ENCODE peak calls at places on chromosome X, in four cellular contexts. One of them, this sample, is unnamed.

GRCh38 chrX:48487362-48487785 is 11.4 kb downstream of the FTSJ1 start:
- DNase-seq in lower leg skin: no peak
- DNase-seq in AG09309: peak
- DNase-seq in fibroblast of pulmonary artery: peak
- DNase-seq in this sample: no peak

GRCh38 chrX:46759645-46759974 is 692 bp upstream of the SLC9A7 start:
- DNase-seq in lower leg skin: no peak
- DNase-seq in AG09309: no peak
- DNase-seq in fibroblast of pulmonary artery: no peak
- DNase-seq in this sample: no peak

GRCh38 chrX:17560385-17560784 is 176.9 kb upstream of the SCML1 start:
- DNase-seq in lower leg skin: no peak
- DNase-seq in AG09309: no peak
- DNase-seq in fibroblast of pulmonary artery: no peak
- DNase-seq in this sample: no peak

GRCh38 chrX:38868941-38869378 is 67.7 kb downstream of the MID1IP1 start:
- DNase-seq in lower leg skin: no peak
- DNase-seq in AG09309: no peak
- DNase-seq in fibroblast of pulmonary artery: peak
- DNase-seq in this sample: no peak

GRCh38 chrX:17405225-17405969 is 30.4 kb downstream of the NHS start:
- DNase-seq in lower leg skin: no peak
- DNase-seq in AG09309: no peak
- DNase-seq in fibroblast of pulmonary artery: no peak
- DNase-seq in this sample: no peak

GRCh38 chrX:124993735-124994134 is 325.9 kb upstream of the TEX13C start:
- DNase-seq in lower leg skin: no peak
- DNase-seq in AG09309: no peak
- DNase-seq in fibroblast of pulmonary artery: no peak
- DNase-seq in this sample: no peak

GRCh38 chrX:72621619-72622485 is 49.2 kb upstream of the HDAC8 start:
- DNase-seq in lower leg skin: no peak
- DNase-seq in AG09309: no peak
- DNase-seq in fibroblast of pulmonary artery: peak
- DNase-seq in this sample: peak

GRCh38 chrX:74521961-74522833 is 92.2 kb downstream of the RLIM start:
- DNase-seq in lower leg skin: peak
- DNase-seq in AG09309: no peak
- DNase-seq in fibroblast of pulmonary artery: peak
- DNase-seq in this sample: no peak

GRCh38 chrX:155235891-155236290 is 19.6 kb downstream of the VBP1 start:
- DNase-seq in lower leg skin: no peak
- DNase-seq in AG09309: no peak
- DNase-seq in fibroblast of pulmonary artery: no peak
- DNase-seq in this sample: no peak

GRCh38 chrX:52280812-52281211 is 88.0 kb upstream of the XAGE2 start:
- DNase-seq in lower leg skin: no peak
- DNase-seq in AG09309: no peak
- DNase-seq in fibroblast of pulmonary artery: no peak
- DNase-seq in this sample: no peak

GRCh38 chrX:21883258-21883657 is 27.5 kb downstream of the YY2 start:
- DNase-seq in lower leg skin: no peak
- DNase-seq in AG09309: no peak
- DNase-seq in fibroblast of pulmonary artery: no peak
- DNase-seq in this sample: no peak

GRCh38 chrX:133783273-133783672 is 202.1 kb downstream of the GPC3 start:
- DNase-seq in lower leg skin: no peak
- DNase-seq in AG09309: no peak
- DNase-seq in fibroblast of pulmonary artery: no peak
- DNase-seq in this sample: peak

GRCh38 chrX:6748595-6748994 is 213.7 kb upstream of the VCX3A start:
- DNase-seq in lower leg skin: no peak
- DNase-seq in AG09309: no peak
- DNase-seq in fibroblast of pulmonary artery: no peak
- DNase-seq in this sample: no peak

GRCh38 chrX:13372203-13372980 is 52.5 kb upstream of the ATXN3L start:
- DNase-seq in lower leg skin: no peak
- DNase-seq in AG09309: no peak
- DNase-seq in fibroblast of pulmonary artery: no peak
- DNase-seq in this sample: no peak

GRCh38 chrX:150429577-150429976 is 66.5 kb downstream of the MAMLD1 start:
- DNase-seq in lower leg skin: no peak
- DNase-seq in AG09309: peak
- DNase-seq in fibroblast of pulmonary artery: peak
- DNase-seq in this sample: no peak

GRCh38 chrX:134502686-134503085 is 42.7 kb downstream of the HPRT1 start:
- DNase-seq in lower leg skin: no peak
- DNase-seq in AG09309: no peak
- DNase-seq in fibroblast of pulmonary artery: no peak
- DNase-seq in this sample: no peak

GRCh38 chrX:8189096-8189830 is 18.2 kb upstream of the VCX2 start:
- DNase-seq in lower leg skin: no peak
- DNase-seq in AG09309: no peak
- DNase-seq in fibroblast of pulmonary artery: no peak
- DNase-seq in this sample: no peak

GRCh38 chrX:118181030-118181429 is 64.4 kb upstream of the KLHL13 start:
- DNase-seq in lower leg skin: no peak
- DNase-seq in AG09309: no peak
- DNase-seq in fibroblast of pulmonary artery: peak
- DNase-seq in this sample: no peak

GRCh38 chrX:153504445-153505016 is 9.8 kb downstream of the BGN start:
- DNase-seq in lower leg skin: no peak
- DNase-seq in AG09309: no peak
- DNase-seq in fibroblast of pulmonary artery: no peak
- DNase-seq in this sample: no peak

GRCh38 chrX:110432831-110433230 is 74.2 kb downstream of the RTL9 start:
- DNase-seq in lower leg skin: no peak
- DNase-seq in AG09309: no peak
- DNase-seq in fibroblast of pulmonary artery: no peak
- DNase-seq in this sample: no peak

GRCh38 chrX:86946569-86946968 is 571.0 kb upstream of the KLHL4 start:
- DNase-seq in lower leg skin: no peak
- DNase-seq in AG09309: no peak
- DNase-seq in fibroblast of pulmonary artery: peak
- DNase-seq in this sample: peak

GRCh38 chrX:110665636-110666035 is 130.0 kb downstream of the CHRDL1 start:
- DNase-seq in lower leg skin: no peak
- DNase-seq in AG09309: peak
- DNase-seq in fibroblast of pulmonary artery: peak
- DNase-seq in this sample: peak

GRCh38 chrX:135477576-135477975 is 42.9 kb upstream of the INTS6L start:
- DNase-seq in lower leg skin: no peak
- DNase-seq in AG09309: peak
- DNase-seq in fibroblast of pulmonary artery: peak
- DNase-seq in this sample: peak

GRCh38 chrX:31124536-31124935 is 52.7 kb upstream of the FTHL17 start:
- DNase-seq in lower leg skin: no peak
- DNase-seq in AG09309: no peak
- DNase-seq in fibroblast of pulmonary artery: no peak
- DNase-seq in this sample: no peak

DNA sequence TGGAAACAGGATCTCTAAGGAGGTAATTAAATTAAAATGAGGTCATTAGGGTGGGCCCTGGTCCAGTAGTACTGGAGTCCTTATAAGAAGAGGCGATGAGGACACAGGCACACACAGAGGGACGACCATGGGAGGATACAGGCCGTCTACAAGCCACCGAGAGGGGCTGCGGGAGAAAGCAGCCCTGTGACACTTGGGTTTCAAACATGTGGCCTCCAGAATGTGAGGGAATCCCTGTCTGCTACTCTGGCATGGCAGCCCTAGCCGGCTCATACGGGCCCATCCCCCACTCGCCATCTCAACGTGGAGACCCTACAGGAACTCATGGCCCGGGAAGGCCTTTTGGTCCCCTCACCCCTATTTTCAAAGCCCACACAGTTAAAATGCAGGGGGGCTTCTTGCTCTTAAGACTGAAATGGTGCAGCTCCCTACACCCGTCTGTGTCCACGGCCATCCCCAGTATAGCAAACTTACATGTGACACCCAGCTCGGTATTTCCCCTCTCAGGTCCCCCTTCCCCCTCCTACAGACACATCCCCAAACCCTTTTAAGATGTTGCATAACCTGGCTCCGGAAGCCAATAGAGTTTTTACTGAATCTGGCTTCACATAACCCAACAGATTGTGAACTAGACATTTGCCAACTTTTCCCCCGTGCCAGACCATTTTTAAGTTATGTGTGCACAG is 124.1 kb upstream of the TBL1X start:
- DNase-seq in lower leg skin: peak
- DNase-seq in AG09309: no peak
- DNase-seq in fibroblast of pulmonary artery: peak
- DNase-seq in this sample: peak
- H3K4me3 ChIP-seq in lower leg skin: no peak
- H3K4me3 ChIP-seq in AG09309: no peak
- H3K4me3 ChIP-seq in fibroblast of pulmonary artery: peak
- H3K4me3 ChIP-seq in this sample: no peak

DNA sequence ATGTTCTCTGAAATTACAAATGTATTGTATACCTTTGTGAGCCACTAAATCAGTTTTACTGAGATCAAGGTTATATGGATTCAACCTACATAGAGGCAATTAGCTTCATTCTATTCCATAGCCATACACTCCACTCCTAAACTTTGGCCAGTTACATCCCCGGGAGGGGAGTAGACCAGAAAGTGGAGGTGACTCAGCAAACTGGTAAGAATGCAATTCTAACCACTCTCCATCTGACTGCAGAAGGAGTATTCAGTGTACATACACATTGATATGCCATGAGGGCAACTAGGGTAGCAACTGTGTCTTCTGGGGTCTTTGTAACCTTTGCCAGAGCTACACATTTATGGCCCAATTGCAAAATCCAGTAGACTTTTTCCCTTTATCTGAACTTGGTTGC is 7.6 kb downstream of the SLC25A43 start:
- DNase-seq in lower leg skin: no peak
- DNase-seq in AG09309: no peak
- DNase-seq in fibroblast of pulmonary artery: peak
- DNase-seq in this sample: no peak
- TF ChIP-seq CTCF in lower leg skin: no peak
- TF ChIP-seq CTCF in AG09309: no peak
- TF ChIP-seq CTCF in fibroblast of pulmonary artery: no peak
- TF ChIP-seq CTCF in this sample: no peak

DNA sequence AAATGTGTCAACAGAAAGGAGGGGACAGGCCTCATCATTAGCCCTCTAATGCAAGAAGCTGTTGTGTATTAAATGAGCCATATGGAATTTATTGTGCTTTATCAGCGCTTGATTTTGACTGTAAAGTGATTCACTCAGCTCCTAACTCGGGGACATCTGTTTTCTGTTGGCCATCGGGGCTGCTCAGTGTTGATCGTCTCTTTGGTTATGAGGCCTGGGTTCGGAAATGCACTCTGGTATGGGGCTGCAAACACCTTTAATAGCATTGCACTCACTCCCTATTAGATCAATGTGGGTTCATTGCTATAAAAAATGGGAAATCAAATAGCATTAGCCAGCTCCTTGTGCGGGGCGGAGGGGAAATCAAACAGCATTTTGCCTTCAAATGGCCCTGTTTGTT is 6.4 kb downstream of the ARX start:
- DNase-seq in lower leg skin: no peak
- DNase-seq in AG09309: no peak
- DNase-seq in fibroblast of pulmonary artery: no peak
- DNase-seq in this sample: no peak
- H3K4me3 ChIP-seq in lower leg skin: no peak
- H3K4me3 ChIP-seq in AG09309: no peak
- H3K4me3 ChIP-seq in fibroblast of pulmonary artery: no peak
- H3K4me3 ChIP-seq in this sample: no peak

DNA sequence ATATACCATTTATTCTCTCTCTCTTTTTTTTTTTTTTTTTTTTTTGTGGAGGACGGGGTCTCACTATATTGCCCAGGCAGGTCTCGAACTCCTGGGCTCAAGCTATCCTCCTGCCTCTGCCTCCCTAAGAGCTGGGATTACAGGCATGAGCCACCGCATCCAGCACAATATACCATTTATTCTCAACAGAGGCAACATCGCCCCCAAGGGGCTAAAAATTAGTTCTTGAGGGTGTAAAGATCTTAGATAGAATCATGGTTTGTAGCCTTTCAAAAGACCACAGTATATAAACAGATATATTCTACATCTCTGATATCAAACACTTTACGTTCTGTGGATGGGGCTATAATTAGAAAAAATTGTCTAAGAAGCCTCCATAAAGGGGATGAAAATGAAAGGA is 39.8 kb upstream of the TCEAL2 start:
- DNase-seq in lower leg skin: no peak
- DNase-seq in AG09309: no peak
- DNase-seq in fibroblast of pulmonary artery: no peak
- DNase-seq in this sample: no peak
- TF ChIP-seq CTCF in lower leg skin: no peak
- TF ChIP-seq CTCF in AG09309: no peak
- TF ChIP-seq CTCF in fibroblast of pulmonary artery: no peak
- TF ChIP-seq CTCF in this sample: no peak

GRCh38 chrX:55767100-55767499 is 49.6 kb downstream of the RRAGB start:
- DNase-seq in lower leg skin: no peak
- DNase-seq in AG09309: no peak
- DNase-seq in fibroblast of pulmonary artery: peak
- DNase-seq in this sample: no peak
- H3K4me3 ChIP-seq in lower leg skin: no peak
- H3K4me3 ChIP-seq in AG09309: no peak
- H3K4me3 ChIP-seq in fibroblast of pulmonary artery: no peak
- H3K4me3 ChIP-seq in this sample: no peak